ENCODE peak calls at places on chromosomes 6 and 20, in eight cellular contexts. M is mucosa of descending colon; D is epithelial cell of proximal tubule; C is colonic mucosa; O is left lung; X is prostate gland; Q is CD8-positive, alpha-beta T cell; B is lower lobe of right lung. G is an unnamed sample.

GRCh38 chr6:116556065-116556464 is 2.5 kb downstream of the CALHM4 start:
- DNase-seq in M (no peak), D (peak), C (no peak), O (no peak), X (no peak), Q (no peak), B (no peak), G (peak)

GRCh38 chr6:112007805-112008204 is 46.1 kb upstream of the CCN6 start:
- DNase-seq in M (no peak), D (no peak), C (no peak), O (peak), X (no peak), Q (no peak), B (peak), G (no peak)

GRCh38 chr6:46220351-46221220 is 49.8 kb upstream of the ENPP5 start:
- DNase-seq in M (no peak), D (no peak), C (no peak), O (no peak), X (no peak), Q (no peak), B (no peak), G (no peak)

GRCh38 chr20:13771853-13772453 is 12.8 kb downstream of the ESF1 start:
- DNase-seq in M (no peak), D (no peak), C (no peak), O (no peak), X (no peak), Q (no peak), B (no peak), G (peak)

GRCh38 chr20:35604444-35604750 is 11.2 kb upstream of the SPAG4 start:
- DNase-seq in M (no peak), D (no peak), C (peak), O (no peak), X (no peak), Q (no peak), B (no peak), G (peak)

GRCh38 chr6:73528897-73529296 is 8.1 kb upstream of the EEF1A1 start:
- DNase-seq in M (no peak), D (no peak), C (no peak), O (no peak), X (no peak), Q (no peak), B (no peak), G (no peak)

GRCh38 chr6:144094731-144095133 is 641 bp downstream of the SF3B5 start:
- DNase-seq in M (no peak), D (no peak), C (no peak), O (no peak), X (no peak), Q (no peak), B (no peak), G (peak)

GRCh38 chr20:46356195-46357029 is 48.1 kb upstream of the CDH22 start:
- DNase-seq in M (no peak), D (no peak), C (no peak), O (no peak), X (no peak), Q (no peak), B (no peak), G (no peak)

GRCh38 chr6:168862346-168862980 is 391.2 kb downstream of the THBS2 start:
- DNase-seq in M (no peak), D (no peak), C (no peak), O (no peak), X (no peak), Q (no peak), B (no peak), G (no peak)

GRCh38 chr6:28282923-28283322 is 1.6 kb downstream of the PGBD1 start:
- DNase-seq in M (no peak), D (no peak), C (no peak), O (no peak), X (no peak), Q (no peak), B (no peak), G (no peak)

GRCh38 chr20:63929071-63929470 is 27.1 kb downstream of the UCKL1 start:
- DNase-seq in M (no peak), D (no peak), C (no peak), O (no peak), X (no peak), Q (no peak), B (no peak), G (no peak)

GRCh38 chr20:1437222-1437904 is 29.3 kb downstream of the NSFL1C start:
- DNase-seq in M (peak), D (no peak), C (peak), O (peak), X (peak), Q (peak), B (peak), G (peak)

GRCh38 chr20:32482251-32483220 is 102.6 kb downstream of the NOL4L start:
- DNase-seq in M (peak), D (no peak), C (peak), O (peak), X (no peak), Q (peak), B (peak), G (peak)

GRCh38 chr6:82363368-82364086 is at the start of gene TPBG:
- DNase-seq in M (peak), D (no peak), C (peak), O (peak), X (peak), Q (no peak), B (peak), G (peak)

GRCh38 chr6:7463785-7464184 is 74.2 kb downstream of the RIOK1 start:
- DNase-seq in M (no peak), D (no peak), C (peak), O (no peak), X (no peak), Q (no peak), B (no peak), G (peak)

GRCh38 chr6:42239333-42239732 is 21.7 kb upstream of the MRPS10 start:
- DNase-seq in M (no peak), D (no peak), C (no peak), O (no peak), X (no peak), Q (no peak), B (no peak), G (peak)

GRCh38 chr20:58891076-58891685 is 38.7 kb downstream of the GNAS start:
- DNase-seq in M (peak), D (no peak), C (peak), O (peak), X (peak), Q (peak), B (peak), G (peak)

GRCh38 chr20:62942456-62942855 is 4.5 kb downstream of the GID8 start:
- DNase-seq in M (no peak), D (no peak), C (no peak), O (no peak), X (no peak), Q (no peak), B (peak), G (no peak)

GRCh38 chr20:46964299-46965123 is 69.9 kb downstream of the EYA2 start:
- DNase-seq in M (no peak), D (no peak), C (no peak), O (no peak), X (peak), Q (no peak), B (no peak), G (no peak)

GRCh38 chr20:4854502-4854901 is 132.8 kb downstream of the PRND start:
- DNase-seq in M (no peak), D (no peak), C (no peak), O (no peak), X (no peak), Q (no peak), B (no peak), G (no peak)
- TF ChIP-seq CTCF in M (no peak), D (no peak), C (no peak), O (no peak), X (no peak), Q (no peak), B (no peak), G (no peak)

GRCh38 chr20:24406761-24407550 is 62.5 kb upstream of the SYNDIG1 start:
- DNase-seq in M (no peak), D (no peak), C (no peak), O (no peak), X (peak), Q (no peak), B (no peak), G (peak)
- H3K4me3 ChIP-seq in M (no peak), D (no peak), C (no peak), O (no peak), X (no peak), Q (no peak), B (no peak), G (no peak)

GRCh38 chr6:146913842-146914562 is 290.2 kb upstream of the STXBP5 start:
- DNase-seq in M (peak), D (peak), C (peak), O (peak), X (peak), Q (no peak), B (peak), G (peak)
- TF ChIP-seq CTCF in M (no peak), D (peak), C (no peak), O (no peak), X (no peak), Q (no peak), B (no peak), G (no peak)

GRCh38 chr6:157667211-157668033 is 155.6 kb upstream of the SNX9 start:
- DNase-seq in M (no peak), D (peak), C (peak), O (no peak), X (peak), Q (peak), B (no peak), G (peak)

GRCh38 chr6:157670466-157671186 is 152.4 kb upstream of the SNX9 start:
- DNase-seq in M (no peak), D (no peak), C (peak), O (no peak), X (no peak), Q (no peak), B (no peak), G (no peak)

GRCh38 chr6:157668690-157669089 is 154.4 kb upstream of the SNX9 start:
- DNase-seq in M (no peak), D (no peak), C (no peak), O (peak), X (no peak), Q (no peak), B (peak), G (no peak)

GRCh38 chr6:157668034-157668401 is 155.0 kb upstream of the SNX9 start:
- DNase-seq in M (no peak), D (no peak), C (no peak), O (no peak), X (no peak), Q (no peak), B (no peak), G (no peak)

DNA sequence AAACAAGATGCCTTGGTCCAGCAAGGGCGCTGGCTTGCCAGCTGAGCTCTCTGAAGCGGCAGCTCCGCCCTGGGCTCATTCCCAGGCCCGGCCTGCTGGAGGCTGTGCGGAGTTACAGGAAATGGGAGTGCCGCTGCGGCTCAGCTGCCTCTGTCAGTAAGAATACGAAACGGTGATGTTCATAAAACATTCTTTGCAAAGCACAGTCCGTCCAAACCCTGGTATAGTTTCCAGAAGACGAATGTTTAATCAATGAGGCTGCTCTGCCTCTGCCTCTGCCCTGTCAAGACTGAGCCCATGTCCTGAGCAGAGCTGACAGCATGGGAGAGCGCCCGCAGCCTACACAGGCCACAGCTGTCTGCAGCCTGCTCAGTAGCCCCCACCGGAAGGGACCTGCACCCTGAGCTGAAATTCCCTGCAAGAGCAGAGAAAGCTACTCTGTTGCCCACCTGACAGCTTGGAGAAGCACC is 153.3 kb upstream of the SNX9 start:
- DNase-seq in M (peak), D (no peak), C (peak), O (peak), X (peak), Q (no peak), B (peak), G (peak)
- H3K4me3 ChIP-seq in M (no peak), D (no peak), C (no peak), O (no peak), X (no peak), Q (no peak), B (no peak), G (no peak)

DNA sequence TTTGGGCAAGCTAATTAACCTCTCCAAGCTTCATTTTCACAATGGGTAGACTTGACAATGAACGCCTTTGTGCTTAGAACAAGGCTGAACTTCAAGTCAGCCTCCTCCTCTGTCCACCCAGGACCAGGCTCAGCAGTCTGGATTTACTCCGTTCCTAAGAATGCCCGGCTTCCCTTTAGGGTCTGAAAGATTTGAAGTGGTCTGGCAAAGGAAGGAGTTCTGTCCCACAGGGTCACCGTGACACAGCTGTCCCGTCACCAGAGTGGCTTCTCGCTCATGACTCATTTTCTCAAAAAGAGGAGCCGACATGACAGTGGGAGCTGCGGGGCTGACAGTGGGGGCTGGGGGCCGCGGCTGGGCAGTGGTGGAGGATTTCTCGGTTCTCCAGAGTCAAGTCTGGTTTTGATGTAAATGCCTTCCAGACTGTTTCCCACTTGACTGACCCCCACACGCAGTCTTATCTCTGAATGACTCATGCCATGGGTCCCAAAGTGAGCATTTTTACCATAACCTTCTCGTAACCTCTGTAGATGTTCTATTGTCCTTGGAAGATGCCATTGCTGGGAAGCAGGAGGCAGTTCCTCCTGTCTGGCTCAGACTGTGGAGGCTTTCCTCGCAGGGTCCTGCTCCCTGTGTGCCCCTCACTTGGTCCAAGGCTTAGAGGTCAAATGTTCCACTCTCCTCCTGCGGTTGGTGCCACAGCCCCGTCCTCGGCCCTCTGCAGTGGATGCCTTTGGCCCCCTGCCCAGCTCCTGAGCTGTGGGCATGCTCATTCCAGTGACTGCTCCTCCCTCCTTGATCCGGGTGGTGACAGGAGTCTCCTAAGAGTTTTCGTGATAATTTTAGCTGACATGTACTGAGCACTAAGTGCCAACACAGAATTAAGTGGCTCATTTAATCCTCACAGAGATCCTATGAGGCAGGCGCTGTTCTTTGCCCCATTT is 253.1 kb downstream of the FNDC1 start:
- DNase-seq in M (no peak), D (no peak), C (no peak), O (no peak), X (no peak), Q (no peak), B (no peak), G (no peak)
- TF ChIP-seq CTCF in M (no peak), D (no peak), C (no peak), O (no peak), X (no peak), Q (no peak), B (no peak), G (no peak)

GRCh38 chr20:40887100-40887499 is 141.5 kb upstream of the TOP1 start:
- DNase-seq in M (no peak), D (no peak), C (no peak), O (no peak), X (no peak), Q (no peak), B (no peak), G (no peak)
- H3K4me3 ChIP-seq in M (no peak), D (no peak), C (no peak), O (no peak), X (no peak), Q (no peak), B (no peak), G (no peak)